ENCODE peak calls at places on chromosome 9, in six cellular contexts. R, S, J, T, O and B are unnamed samples.

GRCh38 chr9:34986541-34987047 is 3.0 kb upstream of the DNAJB5 start:
- DNase-seq in T (peak), O (peak), S (no peak), R (peak), J (peak), B (no peak)

GRCh38 chr9:3447143-3447542 is 78.7 kb downstream of the RFX3 start:
- DNase-seq in J (no peak), S (no peak), O (no peak), T (no peak), R (no peak), B (no peak)

GRCh38 chr9:33439731-33440130 is 7.7 kb downstream of the AQP3 start:
- DNase-seq in J (no peak), R (no peak), T (no peak), O (no peak), S (no peak), B (no peak)

GRCh38 chr9:127931092-127931881 is 710 bp upstream of the PIP5KL1 start:
- DNase-seq in S (no peak), T (peak), O (no peak), J (peak), R (peak), B (peak)

GRCh38 chr9:119349548-119349947 is 19.7 kb downstream of the BRINP1 start:
- DNase-seq in O (no peak), T (no peak), S (no peak), J (peak), R (no peak), B (no peak)

GRCh38 chr9:113612216-113612747 is 148.8 kb downstream of the RGS3 start:
- DNase-seq in O (no peak), T (no peak), S (no peak), R (no peak), J (no peak), B (no peak)

GRCh38 chr9:134648701-134649525 is 7.3 kb downstream of the COL5A1 start:
- DNase-seq in J (no peak), T (no peak), S (no peak), R (no peak), O (no peak), B (no peak)

GRCh38 chr9:96395964-96396363 is 12.5 kb upstream of the SLC35D2 start:
- DNase-seq in O (no peak), T (no peak), S (no peak), R (no peak), J (peak), B (no peak)

GRCh38 chr9:6484210-6484609 is 71.2 kb downstream of the UHRF2 start:
- DNase-seq in J (peak), T (no peak), O (no peak), R (no peak), S (no peak), B (no peak)

GRCh38 chr9:11149065-11149464 is 536.3 kb upstream of the PTPRD start:
- DNase-seq in S (no peak), O (no peak), R (no peak), J (peak), T (no peak), B (no peak)

GRCh38 chr9:89954229-89954628 is 349.4 kb downstream of the GADD45G start:
- DNase-seq in T (no peak), O (no peak), S (no peak), J (peak), R (peak), B (peak)

GRCh38 chr9:95649801-95650213 is 133.0 kb upstream of the PTCH1 start:
- DNase-seq in O (no peak), R (no peak), S (no peak), J (no peak), T (no peak), B (no peak)

GRCh38 chr9:96782241-96782640 is 4.4 kb upstream of the ZNF510 start:
- DNase-seq in R (no peak), O (no peak), S (no peak), T (no peak), J (no peak), B (no peak)

GRCh38 chr9:135116371-135116770 is 28.9 kb downstream of the OLFM1 start:
- DNase-seq in R (no peak), J (no peak), T (no peak), S (no peak), O (no peak), B (no peak)

GRCh38 chr9:95771556-95772280 is 103.8 kb upstream of the ERCC6L2 start:
- DNase-seq in J (no peak), O (peak), T (no peak), S (no peak), R (no peak), B (no peak)

GRCh38 chr9:109722007-109722406 is 58.0 kb upstream of the PALM2AKAP2 start:
- DNase-seq in T (no peak), O (no peak), J (no peak), R (no peak), S (no peak), B (no peak)